ENCODE peak calls at places on chromosomes 4 and X, in four cellular contexts. Y, S, E and M are unnamed samples.

GRCh38 chrX:77070108-77070918 is 376.9 kb upstream of the FGF16 start:
- DNase-seq in Y (no peak), E (no peak), S (no peak), M (no peak)

GRCh38 chrX:108396188-108396885 is 41.9 kb downstream of the COL4A6 start:
- DNase-seq in S (peak), E (no peak), Y (no peak), M (peak)

GRCh38 chrX:130771648-130772312 is 131.2 kb downstream of the ENOX2 start:
- DNase-seq in S (no peak), E (no peak), Y (no peak), M (no peak)

GRCh38 chr4:69497081-69497480 is 1.4 kb upstream of the UGT2B4 start:
- DNase-seq in E (no peak), S (no peak), Y (no peak), M (peak)

GRCh38 chr4:66372706-66373105 is 702.4 kb upstream of the EPHA5 start:
- DNase-seq in Y (no peak), E (no peak), S (no peak), M (no peak)

GRCh38 chr4:144666539-144667175 is 20.7 kb downstream of the HHIP start:
- DNase-seq in E (no peak), Y (no peak), S (no peak), M (peak)

GRCh38 chrX:43589735-43590515 is 66.2 kb upstream of the MAOA start:
- DNase-seq in E (no peak), S (peak), Y (no peak), M (no peak)

GRCh38 chrX:129577473-129577872 is 37.4 kb downstream of the OCRL start:
- DNase-seq in Y (no peak), E (no peak), S (peak), M (peak)

GRCh38 chr4:168707205-168707604 is 210.4 kb downstream of the PALLD start:
- DNase-seq in E (no peak), Y (no peak), S (no peak), M (no peak)

GRCh38 chr4:140427919-140428471 is 547 bp upstream of the CLGN start:
- DNase-seq in S (no peak), Y (no peak), E (no peak), M (no peak)